ENCODE peak calls at places on chromosomes 12 and 14, in four cellular contexts. R is NCI-H1417, Q is AG08395, G is SW 1271. J is an unnamed sample.

GRCh38 chr12:32877670-32878459 is 18.7 kb downstream of the PKP2 start:
- DNase-seq in R (no peak), Q (no peak), G (no peak), J (no peak)

GRCh38 chr14:100850841-100851585 is 25.1 kb downstream of the MEG3 start:
- DNase-seq in R (peak), Q (peak), G (peak), J (peak)

GRCh38 chr12:117680311-117680710 is 288.5 kb downstream of the KSR2 start:
- DNase-seq in R (no peak), Q (peak), G (no peak), J (no peak)

GRCh38 chr12:52197371-52198231 is 5.8 kb upstream of the KRT80 start:
- DNase-seq in R (no peak), Q (no peak), G (peak), J (no peak)

GRCh38 chr12:121232977-121233627 is 23.2 kb downstream of the P2RX4 start:
- DNase-seq in R (no peak), Q (no peak), G (no peak), J (no peak)

GRCh38 chr14:22887260-22887989 is 4.4 kb downstream of the REM2 start:
- DNase-seq in R (peak), Q (peak), G (peak), J (peak)

GRCh38 chr12:76762556-76762955 is 1.4 kb upstream of the ZDHHC17 start:
- DNase-seq in R (no peak), Q (no peak), G (no peak), J (no peak)

GRCh38 chr14:102445641-102446040 is 63.9 kb downstream of the ANKRD9 start:
- DNase-seq in R (no peak), Q (no peak), G (no peak), J (no peak)

GRCh38 chr12:107057071-107057834 is 36.1 kb downstream of the CRY1 start:
- DNase-seq in R (no peak), Q (peak), G (no peak), J (no peak)

J was measured in central memory CD4-positive, alpha-beta T cell.